ENCODE peak calls at places on chromosomes 11 and 22, in nine cellular contexts. J, N, P, C, F, I, H, G and X are unnamed samples.

GRCh38 chr11:113242767-113243397 is 71.5 kb upstream of the TTC12 start:
- DNase-seq in H (no peak), F (no peak), P (peak), I (peak), C (no peak), G (no peak), J (no peak), N (no peak), X (no peak)

GRCh38 chr22:41619979-41620645 is 731 bp downstream of the DESI1 start:
- DNase-seq in N (peak), C (peak), F (no peak), I (no peak), P (peak), H (peak), G (no peak), J (peak), X (peak)

GRCh38 chr11:61816736-61817455 is at the start of gene FADS1:
- DNase-seq in J (peak), N (peak), F (peak), I (peak), G (peak), H (peak), C (peak), P (peak), X (peak)

GRCh38 chr11:2674681-2675131 is 25.1 kb downstream of the KCNQ1OT1 start:
- DNase-seq in G (no peak), I (peak), C (no peak), N (no peak), H (no peak), F (no peak), J (no peak), P (no peak), X (no peak)

GRCh38 chr22:45033136-45033535 is 23.3 kb upstream of the PHF21B start:
- DNase-seq in I (no peak), F (no peak), G (no peak), P (no peak), H (no peak), N (no peak), J (no peak), C (no peak), X (no peak)

GRCh38 chr22:45929649-45930048 is 47.3 kb downstream of the WNT7B start:
- DNase-seq in H (no peak), I (no peak), G (no peak), C (no peak), J (no peak), F (no peak), N (no peak), P (no peak), X (no peak)

GRCh38 chr11:61828629-61829407 is 718 bp downstream of the FADS2 start:
- DNase-seq in G (peak), F (peak), I (peak), N (peak), P (no peak), J (peak), H (peak), C (peak), X (peak)

GRCh38 chr22:43887391-43887790 is 4.4 kb downstream of the PNPLA5 start:
- DNase-seq in N (no peak), C (peak), I (no peak), H (no peak), P (no peak), J (no peak), G (no peak), F (no peak), X (no peak)

GRCh38 chr22:18109410-18110193 is 1.0 kb upstream of the TUBA8 start:
- DNase-seq in H (no peak), J (no peak), G (no peak), I (no peak), C (no peak), F (no peak), P (no peak), N (no peak), X (no peak)